ENCODE peak calls at places on chromosomes 7 and 10, in four cellular contexts. One of them, this sample, is unnamed.

GRCh38 chr10:128990986-128991385 is 476.1 kb upstream of the MGMT start:
- DNase-seq in kidney tubule cell: no peak
- DNase-seq in fibroblast of lung: no peak
- DNase-seq in nephron progenitor cell: no peak
- DNase-seq in this sample: no peak

GRCh38 chr10:20185116-20185515 is 368.9 kb downstream of the PLXDC2 start:
- DNase-seq in kidney tubule cell: peak; percentile 45
- DNase-seq in fibroblast of lung: peak; percentile 40
- DNase-seq in nephron progenitor cell: no peak
- DNase-seq in this sample: no peak

GRCh38 chr7:100544949-100545635 is 6.1 kb downstream of the AGFG2 start:
- DNase-seq in kidney tubule cell: no peak
- DNase-seq in fibroblast of lung: no peak
- DNase-seq in nephron progenitor cell: no peak
- DNase-seq in this sample: no peak

GRCh38 chr7:68250143-68250542 is 1253.5 kb downstream of the TYW1 start:
- DNase-seq in kidney tubule cell: no peak
- DNase-seq in fibroblast of lung: no peak
- DNase-seq in nephron progenitor cell: no peak
- DNase-seq in this sample: no peak

GRCh38 chr7:114819629-114820362 is 102.1 kb upstream of the MDFIC start:
- DNase-seq in kidney tubule cell: peak; percentile 98
- DNase-seq in fibroblast of lung: peak; percentile 97
- DNase-seq in nephron progenitor cell: no peak
- DNase-seq in this sample: peak; percentile 79

GRCh38 chr7:2726316-2727018 is 38.5 kb downstream of the AMZ1 start:
- DNase-seq in kidney tubule cell: no peak
- DNase-seq in fibroblast of lung: no peak
- DNase-seq in nephron progenitor cell: no peak
- DNase-seq in this sample: no peak

GRCh38 chr10:78412605-78413004 is 378.9 kb downstream of the RPS24 start:
- DNase-seq in kidney tubule cell: no peak
- DNase-seq in fibroblast of lung: no peak
- DNase-seq in nephron progenitor cell: no peak
- DNase-seq in this sample: no peak

GRCh38 chr10:95840121-95840520 is 67.7 kb upstream of the CC2D2B start:
- DNase-seq in kidney tubule cell: no peak
- DNase-seq in fibroblast of lung: no peak
- DNase-seq in nephron progenitor cell: no peak
- DNase-seq in this sample: no peak

GRCh38 chr7:41219276-41219675 is 483.6 kb downstream of the INHBA start:
- DNase-seq in kidney tubule cell: peak; percentile 29
- DNase-seq in fibroblast of lung: peak; percentile 90
- DNase-seq in nephron progenitor cell: no peak
- DNase-seq in this sample: no peak

GRCh38 chr7:8277394-8277982 is 15.5 kb upstream of the ICA1 start:
- DNase-seq in kidney tubule cell: peak; percentile 26
- DNase-seq in fibroblast of lung: no peak
- DNase-seq in nephron progenitor cell: no peak
- DNase-seq in this sample: no peak

GRCh38 chr10:114548662-114549061 is 109.4 kb downstream of the ABLIM1 start:
- DNase-seq in kidney tubule cell: peak; percentile 29
- DNase-seq in fibroblast of lung: peak; percentile 29
- DNase-seq in nephron progenitor cell: peak; percentile 37
- DNase-seq in this sample: peak; percentile 50

GRCh38 chr7:44217133-44217714 is 16.4 kb downstream of the YKT6 start:
- DNase-seq in kidney tubule cell: no peak
- DNase-seq in fibroblast of lung: no peak
- DNase-seq in nephron progenitor cell: no peak
- DNase-seq in this sample: no peak

GRCh38 chr7:786472-787255 is 45.6 kb upstream of the SUN1 start:
- DNase-seq in kidney tubule cell: peak; percentile 71
- DNase-seq in fibroblast of lung: peak; percentile 34
- DNase-seq in nephron progenitor cell: peak; percentile 82
- DNase-seq in this sample: peak; percentile 93

GRCh38 chr10:9301148-9301547 is 1246.7 kb downstream of the GATA3 start:
- DNase-seq in kidney tubule cell: peak; percentile 4
- DNase-seq in fibroblast of lung: no peak
- DNase-seq in nephron progenitor cell: no peak
- DNase-seq in this sample: peak; percentile 7

GRCh38 chr10:100362570-100363496 is 15.8 kb downstream of the SCD start:
- DNase-seq in kidney tubule cell: peak; percentile 48
- DNase-seq in fibroblast of lung: peak; percentile 45
- DNase-seq in nephron progenitor cell: no peak
- DNase-seq in this sample: no peak

GRCh38 chr7:137999496-138000080 is 2.3 kb downstream of the CREB3L2 start:
- DNase-seq in kidney tubule cell: no peak
- DNase-seq in fibroblast of lung: no peak
- DNase-seq in nephron progenitor cell: no peak
- DNase-seq in this sample: no peak

This sample was measured in GM03348.